ENCODE peak calls at places on chromosomes 12 and 14, in nine cellular contexts. P, E, Q, F, V, B, Y, C and L are unnamed samples.

GRCh38 chr12:51683763-51684357 is 92.8 kb downstream of the SCN8A start:
- DNase-seq in V (no peak), C (peak), F (peak), Q (no peak), Y (peak), P (peak), B (peak), E (no peak), L (no peak)

GRCh38 chr12:15049456-15050153 is 76.8 kb downstream of the PDE6H start:
- DNase-seq in P (no peak), Y (no peak), C (no peak), B (no peak), Q (no peak), E (no peak), V (no peak), F (no peak), L (no peak)

GRCh38 chr14:70061108-70061507 is 127.6 kb downstream of the SLC8A3 start:
- DNase-seq in Q (no peak), V (no peak), C (peak), P (peak), E (no peak), F (no peak), Y (peak), B (no peak), L (peak)

GRCh38 chr12:9049520-9050133 is 60.3 kb downstream of the KLRG1 start:
- DNase-seq in Y (peak), B (peak), V (peak), P (peak), F (no peak), C (peak), E (peak), Q (no peak), L (peak)

GRCh38 chr14:61101803-61102548 is 120.9 kb downstream of the SLC38A6 start:
- DNase-seq in Y (no peak), Q (no peak), C (peak), P (no peak), F (no peak), E (no peak), B (peak), V (peak), L (peak)

GRCh38 chr12:50672158-50672557 is 91.7 kb upstream of the ATF1 start:
- DNase-seq in C (no peak), Y (no peak), Q (no peak), F (no peak), V (no peak), B (no peak), E (no peak), P (no peak), L (no peak)

GRCh38 chr14:85566603-85567002 is 36.7 kb downstream of the FLRT2 start:
- DNase-seq in Q (no peak), F (peak), Y (no peak), P (no peak), B (peak), C (peak), V (no peak), E (no peak), L (peak)

GRCh38 chr14:29442720-29443119 is 484.9 kb downstream of the PRKD1 start:
- DNase-seq in F (no peak), Q (no peak), E (no peak), C (peak), Y (peak), V (no peak), P (no peak), B (peak), L (no peak)

GRCh38 chr12:59113831-59114273 is 193.5 kb upstream of the LRIG3 start:
- DNase-seq in Y (peak), P (peak), E (peak), Q (peak), V (peak), B (peak), C (peak), F (peak), L (peak)

GRCh38 chr12:77161944-77162343 is 96.6 kb upstream of the E2F7 start:
- DNase-seq in Q (no peak), B (no peak), Y (no peak), P (no peak), F (no peak), C (no peak), E (no peak), V (peak), L (no peak)

GRCh38 chr12:51631591-51631990 is 40.6 kb downstream of the SCN8A start:
- DNase-seq in V (no peak), C (peak), E (no peak), Y (peak), Q (no peak), F (peak), P (no peak), B (peak), L (no peak)

GRCh38 chr12:15670756-15671155 is 118.4 kb downstream of the EPS8 start:
- DNase-seq in Q (no peak), P (no peak), V (no peak), B (no peak), F (no peak), E (no peak), Y (no peak), C (no peak), L (no peak)

GRCh38 chr12:65232490-65233077 is 45.9 kb upstream of the MSRB3 start:
- DNase-seq in B (peak), P (peak), V (no peak), E (peak), F (no peak), C (no peak), Y (peak), Q (no peak), L (peak)

GRCh38 chr12:108080363-108080762 is 48.7 kb upstream of the WSCD2 start:
- DNase-seq in E (no peak), B (no peak), C (no peak), V (no peak), Q (no peak), F (no peak), Y (no peak), P (no peak), L (no peak)

GRCh38 chr14:97977711-97978261 is 1180.6 kb downstream of the VRK1 start:
- DNase-seq in B (peak), E (peak), Y (no peak), Q (peak), F (peak), P (peak), C (no peak), V (no peak), L (no peak)

GRCh38 chr14:33435911-33436310 is 497.2 kb downstream of the NPAS3 start:
- DNase-seq in F (peak), Q (no peak), C (peak), P (no peak), V (no peak), E (no peak), Y (peak), B (peak), L (peak)

GRCh38 chr14:61516957-61517356 is 178.4 kb upstream of the HIF1A start:
- DNase-seq in V (no peak), B (peak), E (no peak), C (no peak), P (no peak), Y (no peak), Q (no peak), F (peak), L (no peak)

GRCh38 chr14:87810711-87811110 is 182.3 kb downstream of the GALC start:
- DNase-seq in F (no peak), C (no peak), P (peak), B (no peak), Y (no peak), V (no peak), Q (no peak), E (no peak), L (peak)